ENCODE peak calls at places on chromosome 1, in ten cellular contexts. One of them, this sample, is unnamed.
A peak's percentile ranks its signal among the peaks of the same experiment; 100 is the strongest.

GRCh38 chr1:207025144-207025880 is 7.2 kb downstream of the C1orf116 start:
- DNase-seq in transverse colon: no peak
- DNase-seq in K562: no peak
- DNase-seq in A549: no peak
- DNase-seq in stomach: peak; percentile 72
- DNase-seq in suprapubic skin: no peak
- DNase-seq in ovary: no peak
- DNase-seq in SK-N-SH: no peak
- DNase-seq in HepG2: peak; percentile 89
- DNase-seq in tibial nerve: no peak
- DNase-seq in this sample: peak; percentile 87

GRCh38 chr1:232305020-232305419 is 324.9 kb downstream of the SIPA1L2 start:
- DNase-seq in transverse colon: peak; percentile 69
- DNase-seq in K562: no peak
- DNase-seq in A549: no peak
- DNase-seq in stomach: no peak
- DNase-seq in suprapubic skin: no peak
- DNase-seq in ovary: no peak
- DNase-seq in SK-N-SH: no peak
- DNase-seq in HepG2: no peak
- DNase-seq in tibial nerve: no peak
- DNase-seq in this sample: no peak

GRCh38 chr1:104878203-104878911 is 1128.7 kb downstream of the AMY1C start:
- DNase-seq in transverse colon: no peak
- DNase-seq in K562: no peak
- DNase-seq in A549: no peak
- DNase-seq in stomach: no peak
- DNase-seq in suprapubic skin: no peak
- DNase-seq in ovary: no peak
- DNase-seq in SK-N-SH: no peak
- DNase-seq in HepG2: peak; percentile 3
- DNase-seq in tibial nerve: no peak
- DNase-seq in this sample: no peak

GRCh38 chr1:100597069-100597741 is 59.3 kb downstream of the GPR88 start:
- DNase-seq in transverse colon: no peak
- DNase-seq in K562: no peak
- DNase-seq in A549: no peak
- DNase-seq in stomach: no peak
- DNase-seq in suprapubic skin: no peak
- DNase-seq in ovary: no peak
- DNase-seq in SK-N-SH: peak; percentile 5
- DNase-seq in HepG2: no peak
- DNase-seq in tibial nerve: no peak
- DNase-seq in this sample: no peak

GRCh38 chr1:161061419-161061818 is 8.3 kb downstream of the ARHGAP30 start:
- DNase-seq in transverse colon: no peak
- DNase-seq in K562: no peak
- DNase-seq in A549: no peak
- DNase-seq in stomach: no peak
- DNase-seq in suprapubic skin: no peak
- DNase-seq in ovary: no peak
- DNase-seq in SK-N-SH: no peak
- DNase-seq in HepG2: no peak
- DNase-seq in tibial nerve: no peak
- DNase-seq in this sample: no peak

GRCh38 chr1:9787702-9788101 is 36.1 kb downstream of the CLSTN1 start:
- DNase-seq in transverse colon: peak; percentile 45
- DNase-seq in K562: no peak
- DNase-seq in A549: no peak
- DNase-seq in stomach: no peak
- DNase-seq in suprapubic skin: no peak
- DNase-seq in ovary: no peak
- DNase-seq in SK-N-SH: no peak
- DNase-seq in HepG2: no peak
- DNase-seq in tibial nerve: no peak
- DNase-seq in this sample: no peak

GRCh38 chr1:155125946-155126493 is 1.7 kb upstream of the EFNA1 start:
- DNase-seq in transverse colon: peak; percentile 94
- DNase-seq in K562: no peak
- DNase-seq in A549: no peak
- DNase-seq in stomach: peak; percentile 91
- DNase-seq in suprapubic skin: peak; percentile 76
- DNase-seq in ovary: peak; percentile 76
- DNase-seq in SK-N-SH: no peak
- DNase-seq in HepG2: peak; percentile 88
- DNase-seq in tibial nerve: peak; percentile 58
- DNase-seq in this sample: no peak

GRCh38 chr1:226737819-226738420 is 1.2 kb downstream of the ITPKB start:
- DNase-seq in transverse colon: peak; percentile 63
- DNase-seq in K562: no peak
- DNase-seq in A549: no peak
- DNase-seq in stomach: peak; percentile 54
- DNase-seq in suprapubic skin: peak; percentile 80
- DNase-seq in ovary: peak; percentile 48
- DNase-seq in SK-N-SH: peak; percentile 71
- DNase-seq in HepG2: no peak
- DNase-seq in tibial nerve: peak; percentile 43
- DNase-seq in this sample: peak; percentile 94

GRCh38 chr1:89842547-89843278 is 21.9 kb downstream of the LRRC8D start:
- DNase-seq in transverse colon: no peak
- DNase-seq in K562: no peak
- DNase-seq in A549: no peak
- DNase-seq in stomach: no peak
- DNase-seq in suprapubic skin: no peak
- DNase-seq in ovary: no peak
- DNase-seq in SK-N-SH: peak; percentile 23
- DNase-seq in HepG2: peak; percentile 49
- DNase-seq in tibial nerve: no peak
- DNase-seq in this sample: no peak

GRCh38 chr1:47002211-47002610 is 21.3 kb upstream of the CYP4X1 start:
- DNase-seq in transverse colon: no peak
- DNase-seq in K562: peak; percentile 31
- DNase-seq in A549: no peak
- DNase-seq in stomach: no peak
- DNase-seq in suprapubic skin: no peak
- DNase-seq in ovary: no peak
- DNase-seq in SK-N-SH: no peak
- DNase-seq in HepG2: no peak
- DNase-seq in tibial nerve: no peak
- DNase-seq in this sample: no peak

GRCh38 chr1:184310157-184310819 is 76.5 kb upstream of the C1orf21 start:
- DNase-seq in transverse colon: no peak
- DNase-seq in K562: no peak
- DNase-seq in A549: no peak
- DNase-seq in stomach: no peak
- DNase-seq in suprapubic skin: no peak
- DNase-seq in ovary: no peak
- DNase-seq in SK-N-SH: no peak
- DNase-seq in HepG2: no peak
- DNase-seq in tibial nerve: no peak
- DNase-seq in this sample: no peak
- TF ChIP-seq EP300 in transverse colon: no peak
- TF ChIP-seq EP300 in K562: no peak
- TF ChIP-seq EP300 in A549: no peak
- TF ChIP-seq EP300 in stomach: no peak
- TF ChIP-seq EP300 in suprapubic skin: no peak
- TF ChIP-seq EP300 in ovary: no peak
- TF ChIP-seq EP300 in SK-N-SH: no peak
- TF ChIP-seq EP300 in HepG2: no peak
- TF ChIP-seq EP300 in tibial nerve: no peak
- TF ChIP-seq EP300 in this sample: no peak

DNA sequence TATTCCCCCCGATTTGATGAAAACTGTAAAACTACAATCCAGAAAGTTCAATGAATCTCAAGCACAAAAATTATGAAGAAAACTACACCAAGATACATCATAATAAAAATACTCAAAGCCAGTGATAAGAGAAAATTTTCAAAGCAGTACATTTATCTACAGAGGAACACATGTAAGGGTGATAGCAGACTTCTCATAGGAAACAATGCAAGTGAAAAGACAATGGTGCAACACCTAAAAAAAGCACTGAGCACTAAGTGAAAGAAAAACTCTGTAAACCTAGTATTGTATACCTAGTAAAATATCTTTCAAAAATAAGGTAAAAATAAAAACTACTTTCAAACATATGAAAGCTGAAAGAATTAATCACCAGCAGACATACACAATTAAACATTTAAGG is 76.1 kb upstream of the IRF2BP2 start:
- DNase-seq in transverse colon: no peak
- DNase-seq in K562: no peak
- DNase-seq in A549: no peak
- DNase-seq in stomach: no peak
- DNase-seq in suprapubic skin: no peak
- DNase-seq in ovary: no peak
- DNase-seq in SK-N-SH: no peak
- DNase-seq in HepG2: no peak
- DNase-seq in tibial nerve: no peak
- DNase-seq in this sample: no peak
- TF ChIP-seq EP300 in transverse colon: no peak
- TF ChIP-seq EP300 in K562: peak; percentile 40
- TF ChIP-seq EP300 in A549: no peak
- TF ChIP-seq EP300 in stomach: no peak
- TF ChIP-seq EP300 in suprapubic skin: no peak
- TF ChIP-seq EP300 in ovary: no peak
- TF ChIP-seq EP300 in SK-N-SH: no peak
- TF ChIP-seq EP300 in HepG2: no peak
- TF ChIP-seq EP300 in tibial nerve: no peak
- TF ChIP-seq EP300 in this sample: no peak

GRCh38 chr1:26786437-26787380 is 1.0 kb upstream of the PIGV start:
- DNase-seq in transverse colon: peak; percentile 62
- DNase-seq in K562: peak; percentile 74
- DNase-seq in A549: no peak
- DNase-seq in stomach: peak; percentile 62
- DNase-seq in suprapubic skin: peak; percentile 83
- DNase-seq in ovary: peak; percentile 75
- DNase-seq in SK-N-SH: peak; percentile 77
- DNase-seq in HepG2: peak; percentile 71
- DNase-seq in tibial nerve: peak; percentile 43
- DNase-seq in this sample: peak; percentile 95
- TF ChIP-seq EP300 in transverse colon: no peak
- TF ChIP-seq EP300 in K562: peak; percentile 87
- TF ChIP-seq EP300 in A549: no peak
- TF ChIP-seq EP300 in stomach: no peak
- TF ChIP-seq EP300 in suprapubic skin: no peak
- TF ChIP-seq EP300 in ovary: no peak
- TF ChIP-seq EP300 in SK-N-SH: peak; percentile 26
- TF ChIP-seq EP300 in HepG2: no peak
- TF ChIP-seq EP300 in tibial nerve: peak; percentile 56
- TF ChIP-seq EP300 in this sample: no peak

GRCh38 chr1:21639594-21640041 is 29.5 kb downstream of the RAP1GAP start:
- DNase-seq in transverse colon: no peak
- DNase-seq in K562: peak; percentile 76
- DNase-seq in A549: no peak
- DNase-seq in stomach: peak; percentile 58
- DNase-seq in suprapubic skin: no peak
- DNase-seq in ovary: no peak
- DNase-seq in SK-N-SH: no peak
- DNase-seq in HepG2: no peak
- DNase-seq in tibial nerve: no peak
- DNase-seq in this sample: no peak
- TF ChIP-seq EP300 in transverse colon: no peak
- TF ChIP-seq EP300 in K562: no peak
- TF ChIP-seq EP300 in A549: no peak
- TF ChIP-seq EP300 in stomach: no peak
- TF ChIP-seq EP300 in suprapubic skin: no peak
- TF ChIP-seq EP300 in ovary: no peak
- TF ChIP-seq EP300 in SK-N-SH: no peak
- TF ChIP-seq EP300 in HepG2: no peak
- TF ChIP-seq EP300 in tibial nerve: peak; percentile 63
- TF ChIP-seq EP300 in this sample: no peak

GRCh38 chr1:34740161-34740875 is 14.5 kb upstream of the GJB5 start:
- DNase-seq in transverse colon: peak; percentile 25
- DNase-seq in K562: no peak
- DNase-seq in A549: no peak
- DNase-seq in stomach: no peak
- DNase-seq in suprapubic skin: no peak
- DNase-seq in ovary: no peak
- DNase-seq in SK-N-SH: no peak
- DNase-seq in HepG2: no peak
- DNase-seq in tibial nerve: no peak
- DNase-seq in this sample: no peak
- TF ChIP-seq EP300 in transverse colon: no peak
- TF ChIP-seq EP300 in K562: no peak
- TF ChIP-seq EP300 in A549: no peak
- TF ChIP-seq EP300 in stomach: no peak
- TF ChIP-seq EP300 in suprapubic skin: no peak
- TF ChIP-seq EP300 in ovary: no peak
- TF ChIP-seq EP300 in SK-N-SH: no peak
- TF ChIP-seq EP300 in HepG2: no peak
- TF ChIP-seq EP300 in tibial nerve: no peak
- TF ChIP-seq EP300 in this sample: no peak

GRCh38 chr1:55073187-55073916 is 34.0 kb downstream of the PCSK9 start:
- DNase-seq in transverse colon: no peak
- DNase-seq in K562: no peak
- DNase-seq in A549: no peak
- DNase-seq in stomach: no peak
- DNase-seq in suprapubic skin: no peak
- DNase-seq in ovary: no peak
- DNase-seq in SK-N-SH: no peak
- DNase-seq in HepG2: no peak
- DNase-seq in tibial nerve: no peak
- DNase-seq in this sample: peak; percentile 31
- TF ChIP-seq EP300 in transverse colon: no peak
- TF ChIP-seq EP300 in K562: no peak
- TF ChIP-seq EP300 in A549: no peak
- TF ChIP-seq EP300 in stomach: no peak
- TF ChIP-seq EP300 in suprapubic skin: no peak
- TF ChIP-seq EP300 in ovary: no peak
- TF ChIP-seq EP300 in SK-N-SH: no peak
- TF ChIP-seq EP300 in HepG2: no peak
- TF ChIP-seq EP300 in tibial nerve: no peak
- TF ChIP-seq EP300 in this sample: no peak

GRCh38 chr1:166133276-166133841 is 33.4 kb downstream of the FAM78B start:
- DNase-seq in transverse colon: no peak
- DNase-seq in K562: peak; percentile 62
- DNase-seq in A549: no peak
- DNase-seq in stomach: no peak
- DNase-seq in suprapubic skin: no peak
- DNase-seq in ovary: no peak
- DNase-seq in SK-N-SH: no peak
- DNase-seq in HepG2: no peak
- DNase-seq in tibial nerve: no peak
- DNase-seq in this sample: no peak

GRCh38 chr1:166127003-166127402 is 39.8 kb downstream of the FAM78B start:
- DNase-seq in transverse colon: no peak
- DNase-seq in K562: no peak
- DNase-seq in A549: no peak
- DNase-seq in stomach: no peak
- DNase-seq in suprapubic skin: no peak
- DNase-seq in ovary: no peak
- DNase-seq in SK-N-SH: no peak
- DNase-seq in HepG2: no peak
- DNase-seq in tibial nerve: no peak
- DNase-seq in this sample: no peak

GRCh38 chr1:166132496-166132895 is 34.3 kb downstream of the FAM78B start:
- DNase-seq in transverse colon: no peak
- DNase-seq in K562: no peak
- DNase-seq in A549: no peak
- DNase-seq in stomach: no peak
- DNase-seq in suprapubic skin: no peak
- DNase-seq in ovary: no peak
- DNase-seq in SK-N-SH: no peak
- DNase-seq in HepG2: no peak
- DNase-seq in tibial nerve: no peak
- DNase-seq in this sample: no peak

GRCh38 chr1:166128195-166128594 is 38.6 kb downstream of the FAM78B start:
- DNase-seq in transverse colon: no peak
- DNase-seq in K562: no peak
- DNase-seq in A549: no peak
- DNase-seq in stomach: no peak
- DNase-seq in suprapubic skin: no peak
- DNase-seq in ovary: no peak
- DNase-seq in SK-N-SH: no peak
- DNase-seq in HepG2: no peak
- DNase-seq in tibial nerve: no peak
- DNase-seq in this sample: no peak

GRCh38 chr1:166129006-166129405 is 37.8 kb downstream of the FAM78B start:
- DNase-seq in transverse colon: no peak
- DNase-seq in K562: no peak
- DNase-seq in A549: no peak
- DNase-seq in stomach: no peak
- DNase-seq in suprapubic skin: no peak
- DNase-seq in ovary: no peak
- DNase-seq in SK-N-SH: no peak
- DNase-seq in HepG2: no peak
- DNase-seq in tibial nerve: no peak
- DNase-seq in this sample: no peak
- TF ChIP-seq EP300 in transverse colon: no peak
- TF ChIP-seq EP300 in K562: no peak
- TF ChIP-seq EP300 in A549: no peak
- TF ChIP-seq EP300 in stomach: no peak
- TF ChIP-seq EP300 in suprapubic skin: no peak
- TF ChIP-seq EP300 in ovary: no peak
- TF ChIP-seq EP300 in SK-N-SH: no peak
- TF ChIP-seq EP300 in HepG2: no peak
- TF ChIP-seq EP300 in tibial nerve: no peak
- TF ChIP-seq EP300 in this sample: no peak